ENCODE peak calls at places on chromosomes 16 and 17, in four cellular contexts. W is astrocyte; U is amniotic stem cell; S is stimulated activated CD8-positive, alpha-beta memory T cell treated with anti-CD3 and anti-CD28 coated beads, Interleukin-15, amount 100 ng/mL, for 48 hours. F is an unnamed sample.

GRCh38 chr17:49881054-49881402 is 33.2 kb upstream of the TAC4 start:
- DNase-seq in S (no peak), W (no peak), U (no peak), F (no peak)

GRCh38 chr16:495127-495748 is 32.3 kb upstream of the CAPN15 start:
- DNase-seq in S (no peak), U (no peak), W (no peak), F (peak; percentile 47)

GRCh38 chr17:9244066-9245052 is 223.0 kb downstream of the NTN1 start:
- DNase-seq in W (no peak), S (no peak), U (no peak), F (peak; percentile 57)

GRCh38 chr16:89696598-89697128 is 4.8 kb downstream of the SPATA2L start:
- DNase-seq in U (no peak), S (no peak), W (no peak), F (no peak)

GRCh38 chr17:83013779-83014117 is 65.7 kb upstream of the METRNL start:
- DNase-seq in W (no peak), U (no peak), S (no peak), F (no peak)

GRCh38 chr16:49112754-49113153 is 168.9 kb downstream of the CBLN1 start:
- DNase-seq in S (no peak), U (no peak), W (no peak), F (no peak)

GRCh38 chr16:2178321-2179106 is 17.9 kb downstream of the CASKIN1 start:
- DNase-seq in U (no peak), W (no peak), S (peak; percentile 15), F (peak; percentile 13)

GRCh38 chr17:4326608-4327007 is 39.9 kb downstream of the UBE2G1 start:
- DNase-seq in U (no peak), S (no peak), W (no peak), F (no peak)

GRCh38 chr16:56571525-56571924 is 6.7 kb downstream of the MT4 start:
- DNase-seq in S (no peak), W (no peak), U (no peak), F (no peak)

GRCh38 chr16:70737377-70738082 is 51.7 kb upstream of the MTSS2 start:
- DNase-seq in U (peak; percentile 53), S (peak; percentile 87), W (peak; percentile 80), F (peak; percentile 88)

GRCh38 chr17:28745052-28745776 is 1.4 kb downstream of the TRAF4 start:
- DNase-seq in W (peak; percentile 27), U (no peak), S (no peak), F (peak; percentile 55)

GRCh38 chr16:65837431-65837986 is 529.0 kb upstream of the CDH5 start:
- DNase-seq in W (no peak), U (no peak), S (no peak), F (no peak)

GRCh38 chr16:48365601-48366164 is 19.5 kb downstream of the SIAH1 start:
- DNase-seq in S (peak; percentile 78), U (peak; percentile 59), W (peak; percentile 74), F (peak; percentile 78)

GRCh38 chr17:37802712-37803416 is 58.0 kb upstream of the HNF1B start:
- DNase-seq in W (peak; percentile 83), S (no peak), U (no peak), F (peak; percentile 10)

GRCh38 chr17:71631483-71631882 is 489.3 kb upstream of the SOX9 start:
- DNase-seq in U (no peak), W (peak; percentile 69), S (no peak), F (peak; percentile 59)

GRCh38 chr17:76135810-76136188 is 5.2 kb downstream of the FOXJ1 start:
- DNase-seq in W (no peak), S (no peak), U (no peak), F (no peak)

GRCh38 chr16:31472559-31473203 is 729 bp downstream of the TGFB1I1 start:
- DNase-seq in S (peak; percentile 36), W (peak; percentile 85), U (peak; percentile 52), F (peak; percentile 92)

GRCh38 chr17:40312131-40312731 is 3.3 kb downstream of the RARA start:
- DNase-seq in S (no peak), W (no peak), U (no peak), F (no peak)